ENCODE peak calls at places on chromosome 2, in five cellular contexts. R is NCI-H1436; D is IMR-90; G is activated T-cell treated with anti-CD3 and anti-CD28 coated beads, Interleukin-2, amount 50 U/mL, for 72 hours; U is CD8-positive, alpha-beta memory T cell. C is an unnamed sample.

GRCh38 chr2:100291152-100291970 is 30.9 kb downstream of the LONRF2 start:
- DNase-seq in G (peak), R (no peak), U (peak), D (peak), C (no peak)

GRCh38 chr2:127634066-127634617 is 11.8 kb upstream of the GPR17 start:
- DNase-seq in R (no peak), U (no peak), D (no peak), G (no peak), C (no peak)

GRCh38 chr2:54969295-54969939 is 80.8 kb downstream of the RTN4 start:
- DNase-seq in G (no peak), D (no peak), U (no peak), R (no peak), C (no peak)

GRCh38 chr2:241209271-241209670 is 20.8 kb downstream of the ANO7 start:
- DNase-seq in U (no peak), G (no peak), D (no peak), R (no peak), C (no peak)

GRCh38 chr2:239644016-239644415 is 243.2 kb upstream of the HDAC4 start:
- DNase-seq in D (no peak), R (no peak), U (no peak), G (no peak), C (no peak)

GRCh38 chr2:188256420-188256819 is 35.3 kb upstream of the GULP1 start:
- DNase-seq in D (peak), G (no peak), U (no peak), R (no peak), C (no peak)

GRCh38 chr2:46653539-46653938 is 174.2 kb downstream of the TMEM247 start:
- DNase-seq in G (no peak), R (no peak), D (peak), U (no peak), C (no peak)

GRCh38 chr2:14975401-14975800 is 342.9 kb downstream of the LRATD1 start:
- DNase-seq in R (no peak), D (peak), U (no peak), G (no peak), C (no peak)

GRCh38 chr2:76385943-76386342 is 675.2 kb upstream of the GCFC2 start:
- DNase-seq in R (no peak), D (no peak), U (no peak), G (no peak), C (no peak)

GRCh38 chr2:54469484-54470053 is 13.4 kb downstream of the SPTBN1 start:
- DNase-seq in D (no peak), G (no peak), R (no peak), U (no peak), C (no peak)

GRCh38 chr2:1634681-1635341 is 109.5 kb downstream of the PXDN start:
- DNase-seq in R (no peak), U (no peak), G (no peak), D (no peak), C (no peak)